ENCODE peak calls at places on chromosomes 2 and 18, in eight cellular contexts. O, F, P, V, U, W, N and G are unnamed samples.

GRCh38 chr2:124838426-124838825 is 813.3 kb downstream of the CNTNAP5 start:
- ATAC-seq in O (no peak), F (no peak), P (no peak), V (no peak), U (no peak), W (no peak), N (no peak), G (no peak)

GRCh38 chr2:238009563-238009962 is 42.7 kb downstream of the UBE2F start:
- ATAC-seq in O (no peak), F (peak), P (no peak), V (no peak), U (peak), W (no peak), N (no peak), G (no peak)

GRCh38 chr2:146940016-146940685 is 904.7 kb upstream of the ACVR2A start:
- ATAC-seq in O (no peak), F (no peak), P (no peak), V (no peak), U (no peak), W (no peak), N (no peak), G (peak)

GRCh38 chr2:151782378-151783132 is 45.7 kb downstream of the ARL5A start:
- ATAC-seq in O (no peak), F (no peak), P (no peak), V (no peak), U (peak), W (no peak), N (no peak), G (no peak)

GRCh38 chr2:164747140-164747539 is 94.5 kb downstream of the COBLL1 start:
- ATAC-seq in O (peak), F (no peak), P (no peak), V (no peak), U (no peak), W (no peak), N (no peak), G (no peak)

GRCh38 chr2:111884592-111884964 is 585 bp upstream of the ANAPC1 start:
- ATAC-seq in O (no peak), F (peak), P (no peak), V (peak), U (peak), W (peak), N (no peak), G (peak)

GRCh38 chr2:73944714-73945113 is 18.0 kb downstream of the DGUOK start:
- ATAC-seq in O (no peak), F (no peak), P (no peak), V (no peak), U (peak), W (no peak), N (no peak), G (no peak)

GRCh38 chr18:47260138-47260923 is 8.9 kb upstream of the SKOR2 start:
- ATAC-seq in O (no peak), F (no peak), P (peak), V (no peak), U (no peak), W (no peak), N (no peak), G (no peak)

GRCh38 chr18:10546557-10547300 is 20.9 kb downstream of the NAPG start:
- ATAC-seq in O (no peak), F (no peak), P (no peak), V (no peak), U (no peak), W (no peak), N (no peak), G (no peak)

GRCh38 chr2:101882948-101883347 is 108.8 kb upstream of the IL1R2 start:
- ATAC-seq in O (no peak), F (no peak), P (no peak), V (no peak), U (no peak), W (no peak), N (no peak), G (no peak)

GRCh38 chr2:145012806-145013205 is 492.9 kb upstream of the ZEB2 start:
- ATAC-seq in O (no peak), F (no peak), P (peak), V (peak), U (no peak), W (no peak), N (no peak), G (no peak)

GRCh38 chr2:15222856-15223255 is 338.3 kb downstream of the NBAS start:
- ATAC-seq in O (no peak), F (no peak), P (no peak), V (no peak), U (no peak), W (no peak), N (no peak), G (no peak)

GRCh38 chr2:214601852-214602251 is 191.0 kb downstream of the VWC2L start:
- ATAC-seq in O (no peak), F (no peak), P (no peak), V (no peak), U (no peak), W (no peak), N (no peak), G (no peak)

GRCh38 chr2:149170156-149170555 is 131.7 kb downstream of the LYPD6B start:
- ATAC-seq in O (no peak), F (no peak), P (no peak), V (no peak), U (no peak), W (no peak), N (no peak), G (no peak)

GRCh38 chr2:40037303-40037702 is 258.2 kb upstream of the THUMPD2 start:
- ATAC-seq in O (no peak), F (no peak), P (no peak), V (no peak), U (no peak), W (no peak), N (no peak), G (peak)

GRCh38 chr2:134411279-134411827 is 157.5 kb downstream of the MGAT5 start:
- ATAC-seq in O (no peak), F (no peak), P (peak), V (no peak), U (no peak), W (no peak), N (no peak), G (no peak)

GRCh38 chr2:46298272-46298521 is 990 bp downstream of the EPAS1 start:
- ATAC-seq in O (no peak), F (no peak), P (no peak), V (no peak), U (no peak), W (no peak), N (peak), G (no peak)

GRCh38 chr2:98473995-98474780 is 29.5 kb downstream of the INPP4A start:
- ATAC-seq in O (no peak), F (no peak), P (no peak), V (no peak), U (peak), W (no peak), N (no peak), G (no peak)

GRCh38 chr2:140528982-140529381 is 1601.8 kb downstream of the LRP1B start:
- ATAC-seq in O (no peak), F (no peak), P (no peak), V (no peak), U (no peak), W (no peak), N (no peak), G (no peak)

GRCh38 chr2:121319941-121320340 is 34.9 kb upstream of the TFCP2L1 start:
- ATAC-seq in O (no peak), F (no peak), P (no peak), V (no peak), U (no peak), W (no peak), N (no peak), G (no peak)

GRCh38 chr18:25921677-25922421 is 168.6 kb downstream of the SS18 start:
- ATAC-seq in O (peak), F (peak), P (peak), V (no peak), U (peak), W (no peak), N (no peak), G (no peak)

GRCh38 chr2:24720310-24720709 is 72.9 kb downstream of the PTRHD1 start:
- ATAC-seq in O (no peak), F (no peak), P (no peak), V (no peak), U (no peak), W (no peak), N (no peak), G (no peak)

GRCh38 chr2:159046966-159047365 is 78.5 kb downstream of the TANC1 start:
- ATAC-seq in O (no peak), F (peak), P (no peak), V (no peak), U (no peak), W (no peak), N (peak), G (no peak)

GRCh38 chr2:73986085-73986680 is 1.5 kb downstream of the TET3 start:
- ATAC-seq in O (no peak), F (no peak), P (no peak), V (no peak), U (peak), W (no peak), N (no peak), G (no peak)

GRCh38 chr18:10476430-10476829 is 22.0 kb downstream of the APCDD1 start:
- ATAC-seq in O (no peak), F (no peak), P (peak), V (no peak), U (no peak), W (no peak), N (no peak), G (no peak)

GRCh38 chr2:168802825-168803726 is 639 bp downstream of the NOSTRIN start:
- ATAC-seq in O (no peak), F (no peak), P (no peak), V (no peak), U (no peak), W (no peak), N (no peak), G (no peak)

GRCh38 chr18:62179213-62179612 is 7.6 kb downstream of the PIGN start:
- ATAC-seq in O (no peak), F (no peak), P (no peak), V (no peak), U (no peak), W (no peak), N (no peak), G (no peak)

GRCh38 chr2:172765664-172766063 is 30.0 kb downstream of the RAPGEF4 start:
- ATAC-seq in O (no peak), F (no peak), P (no peak), V (no peak), U (no peak), W (no peak), N (no peak), G (no peak)

GRCh38 chr18:76405280-76405679 is 89.8 kb downstream of the ZNF516 start:
- ATAC-seq in O (no peak), F (no peak), P (no peak), V (no peak), U (no peak), W (no peak), N (no peak), G (no peak)

GRCh38 chr18:57107141-57107832 is 39.6 kb upstream of the BOD1L2 start:
- ATAC-seq in O (no peak), F (peak), P (no peak), V (no peak), U (peak), W (no peak), N (no peak), G (no peak)

DNA sequence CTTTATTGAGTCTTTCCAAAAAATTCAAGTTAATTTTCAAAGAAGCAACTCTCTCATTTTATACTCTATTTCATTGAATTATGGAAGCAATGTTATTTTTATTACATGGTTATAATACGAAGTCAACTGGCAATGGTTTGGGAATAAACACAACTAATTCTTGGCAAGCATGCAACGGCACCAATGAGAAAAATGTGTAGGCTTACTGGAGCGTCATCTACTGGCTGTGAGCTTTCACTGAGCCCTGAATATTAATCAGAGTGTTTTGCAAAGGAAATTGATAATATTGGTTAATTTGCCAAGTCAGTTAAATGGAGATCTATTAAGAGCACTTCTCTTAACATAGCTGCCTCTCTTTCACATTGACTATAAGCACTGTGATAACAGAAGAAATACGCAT is 163.9 kb downstream of the IKZF2 start:
- ATAC-seq in O (no peak), F (no peak), P (no peak), V (no peak), U (no peak), W (no peak), N (no peak), G (no peak)
- TF ChIP-seq CTCF in O (no peak), F (no peak), P (no peak), V (no peak), U (no peak), W (no peak), N (no peak), G (no peak)

GRCh38 chr18:52287151-52287550 is 52.8 kb upstream of the DCC start:
- ATAC-seq in O (no peak), F (no peak), P (no peak), V (no peak), U (no peak), W (no peak), N (no peak), G (no peak)

GRCh38 chr18:52286675-52287074 is 53.3 kb upstream of the DCC start:
- ATAC-seq in O (no peak), F (no peak), P (no peak), V (no peak), U (no peak), W (no peak), N (no peak), G (no peak)

GRCh38 chr18:52283927-52284326 is 56.1 kb upstream of the DCC start:
- ATAC-seq in O (no peak), F (no peak), P (no peak), V (no peak), U (no peak), W (no peak), N (no peak), G (no peak)

GRCh38 chr18:52288403-52289004 is 51.5 kb upstream of the DCC start:
- ATAC-seq in O (no peak), F (no peak), P (peak), V (no peak), U (no peak), W (no peak), N (no peak), G (no peak)
- TF ChIP-seq CTCF in O (no peak), F (peak), P (peak), V (no peak), U (peak), W (peak), N (no peak), G (no peak)

DNA sequence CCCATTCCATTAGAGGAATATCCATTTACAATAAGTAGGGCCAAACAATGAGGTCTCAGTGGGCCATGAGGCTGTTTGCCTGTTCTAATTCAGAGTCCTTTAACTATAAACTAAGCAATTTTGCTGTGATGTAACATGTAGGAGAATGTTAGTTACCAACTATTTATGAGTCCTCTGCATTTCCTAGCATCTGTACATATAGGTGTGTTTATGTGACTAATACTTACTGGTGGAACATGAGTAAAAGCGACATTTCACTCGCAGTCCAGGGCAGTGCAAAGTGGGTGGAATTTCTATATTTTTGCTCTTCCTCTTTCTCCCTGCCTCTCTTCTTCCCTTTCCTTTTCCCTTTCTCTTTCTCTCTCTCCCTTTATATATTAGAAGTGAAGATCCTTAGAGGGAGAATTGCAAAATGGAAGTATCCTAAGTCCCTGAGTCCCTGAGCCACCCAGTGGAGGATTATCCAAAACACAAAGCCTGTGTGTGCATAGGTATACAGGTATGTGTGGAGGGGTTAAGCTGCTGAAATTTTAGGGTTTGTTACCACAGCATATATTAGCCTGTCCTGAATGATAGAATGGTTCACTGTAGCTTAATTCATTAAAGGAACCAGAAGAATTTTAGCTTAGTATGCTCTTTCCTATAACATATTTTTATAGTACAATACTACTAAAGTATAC is 487.0 kb upstream of the FANCL start:
- ATAC-seq in O (no peak), F (peak), P (no peak), V (no peak), U (no peak), W (no peak), N (no peak), G (no peak)
- TF ChIP-seq CTCF in O (no peak), F (peak), P (no peak), V (no peak), U (no peak), W (no peak), N (no peak), G (no peak)

DNA sequence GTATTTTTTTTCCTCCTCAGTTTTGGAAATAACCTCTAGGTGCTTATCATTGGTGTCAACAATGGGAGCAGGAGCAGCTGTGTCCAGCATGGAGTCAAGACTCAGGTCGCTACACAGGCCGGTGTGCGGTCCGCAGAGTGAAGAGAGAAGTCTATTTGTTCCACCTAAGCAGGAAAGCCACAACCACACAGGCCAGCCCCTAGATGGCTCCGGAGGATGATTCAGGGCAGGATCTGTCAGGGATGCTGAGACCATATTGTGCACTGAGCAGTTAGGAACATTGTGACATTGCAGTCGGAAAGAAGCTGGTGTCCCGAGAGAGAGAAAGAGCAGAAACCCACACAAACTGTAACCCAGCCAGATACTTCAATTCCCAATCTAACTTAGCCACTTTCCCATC is 136.9 kb downstream of the GAREM1 start:
- ATAC-seq in O (no peak), F (peak), P (peak), V (peak), U (no peak), W (peak), N (no peak), G (no peak)
- TF ChIP-seq CTCF in O (no peak), F (peak), P (no peak), V (no peak), U (no peak), W (no peak), N (no peak), G (no peak)

GRCh38 chr2:129747500-129748125 is 231.9 kb upstream of the RAB6C start:
- ATAC-seq in O (no peak), F (no peak), P (no peak), V (no peak), U (no peak), W (no peak), N (no peak), G (no peak)

GRCh38 chr2:129748250-129748649 is 231.2 kb upstream of the RAB6C start:
- ATAC-seq in O (no peak), F (no peak), P (peak), V (no peak), U (no peak), W (no peak), N (no peak), G (no peak)

GRCh38 chr2:129751409-129751808 is 228.1 kb upstream of the RAB6C start:
- ATAC-seq in O (no peak), F (no peak), P (no peak), V (no peak), U (no peak), W (no peak), N (no peak), G (no peak)

GRCh38 chr2:129744649-129745048 is 234.8 kb upstream of the RAB6C start:
- ATAC-seq in O (no peak), F (no peak), P (peak), V (no peak), U (no peak), W (no peak), N (no peak), G (no peak)

DNA sequence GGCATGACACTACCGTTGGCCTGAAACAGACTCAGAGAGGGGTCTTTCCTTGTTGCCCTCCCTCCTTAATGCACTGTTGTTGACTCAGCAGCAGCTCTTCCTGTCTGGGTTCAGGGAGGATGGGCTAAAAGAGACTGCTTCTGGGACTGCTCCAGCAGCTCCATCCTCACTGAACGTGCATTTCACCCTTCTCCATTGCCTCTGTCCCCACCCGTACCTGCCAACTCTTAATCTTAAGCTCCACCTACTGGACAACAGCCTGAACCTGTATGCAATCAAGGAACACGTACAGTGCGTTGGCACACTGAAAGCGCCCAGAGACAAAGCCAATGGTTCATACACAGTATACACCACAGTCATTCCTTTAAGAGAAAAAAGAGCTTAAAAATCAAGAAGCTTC is 230.8 kb upstream of the RAB6C start:
- ATAC-seq in O (no peak), F (no peak), P (peak), V (no peak), U (peak), W (no peak), N (no peak), G (no peak)
- TF ChIP-seq CTCF in O (no peak), F (no peak), P (no peak), V (no peak), U (no peak), W (no peak), N (no peak), G (no peak)

DNA sequence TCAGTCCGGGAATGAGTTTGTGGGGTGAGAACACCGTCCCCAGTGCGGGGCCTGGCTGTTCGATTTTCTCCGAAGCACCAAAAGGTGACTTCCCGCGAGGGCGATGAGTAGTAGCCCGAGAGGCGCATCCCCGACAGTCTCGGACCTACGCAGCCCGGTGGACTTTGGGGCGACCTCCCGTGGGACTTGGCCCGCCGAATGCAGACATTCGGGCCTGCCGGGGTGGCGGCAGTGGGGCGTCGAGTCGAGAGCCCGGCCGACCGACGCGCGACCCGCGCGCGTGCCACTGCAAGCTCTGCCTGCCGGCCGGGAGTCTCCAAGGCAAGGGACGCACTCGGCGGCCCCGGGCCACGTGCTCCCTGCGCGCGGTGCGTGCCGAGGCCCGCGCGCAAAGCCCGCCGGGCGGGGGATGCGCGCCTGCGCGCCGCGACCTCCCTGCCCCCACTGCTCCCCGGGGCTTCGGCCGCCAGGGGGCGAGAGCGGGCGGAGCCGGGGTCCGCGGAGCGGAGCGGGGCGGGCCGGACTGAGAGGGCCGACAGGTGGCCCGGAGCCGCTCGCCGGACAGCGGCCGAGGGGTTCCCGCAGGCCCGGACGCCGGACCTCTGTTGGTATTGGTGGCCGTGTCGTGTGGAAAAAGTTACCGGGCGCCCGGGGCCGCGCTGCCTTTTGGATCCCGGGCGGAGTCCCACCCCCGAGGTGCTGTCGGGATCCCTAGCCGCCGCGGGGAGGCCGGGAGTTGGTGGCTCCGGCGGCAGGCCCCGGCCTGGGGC is 1.8 kb downstream of the PTMA start:
- ATAC-seq in O (peak), F (peak), P (no peak), V (peak), U (peak), W (peak), N (peak), G (peak)
- TF ChIP-seq CTCF in O (no peak), F (peak), P (peak), V (peak), U (peak), W (peak), N (peak), G (peak)

GRCh38 chr18:32552421-32553030 is 81.8 kb upstream of the GAREM1 start:
- ATAC-seq in O (peak), F (peak), P (peak), V (peak), U (peak), W (peak), N (no peak), G (no peak)
- TF ChIP-seq CTCF in O (peak), F (peak), P (peak), V (peak), U (peak), W (peak), N (peak), G (peak)